ENCODE peak calls at places on chromosomes 4 and X, in nine cellular contexts. Y is amygdala; E is activated naive CD4-positive, alpha-beta T cell; C is CD4-positive, alpha-beta T cell; A is HepG2; Z is tibial nerve; B is pancreas; M is stromal cell of bone marrow; J is MV-4-11. V is an unnamed sample.

GRCh38 chrX:24253469-24253868 is 60.4 kb downstream of the SUPT20HL2 start:
- DNase-seq in C (no peak), B (no peak), M (no peak), E (no peak), A (no peak), Y (no peak), Z (no peak), J (no peak), V (no peak)

GRCh38 chr4:41569957-41570356 is 32.0 kb downstream of the LIMCH1 start:
- DNase-seq in A (no peak), Z (no peak), Y (no peak), J (no peak), M (no peak), B (no peak), E (no peak), C (no peak), V (no peak)

GRCh38 chr4:148056879-148057278 is 325.0 kb downstream of the ARHGAP10 start:
- DNase-seq in Z (peak; percentile 54), B (no peak), M (peak; percentile 21), Y (peak; percentile 41), C (peak; percentile 27), A (no peak), J (peak; percentile 99), E (no peak), V (peak; percentile 49)

GRCh38 chr4:136319789-136320470 is 1212.4 kb downstream of the PCDH18 start:
- DNase-seq in B (no peak), C (no peak), E (no peak), A (peak; percentile 5), M (no peak), Y (no peak), Z (no peak), J (no peak), V (no peak)

GRCh38 chrX:11193035-11193469 is 81.9 kb downstream of the HCCS start:
- DNase-seq in C (no peak), B (no peak), E (no peak), M (peak; percentile 33), Z (no peak), A (no peak), J (no peak), Y (no peak), V (no peak)

GRCh38 chr4:19748911-19749473 is 502.7 kb upstream of the SLIT2 start:
- DNase-seq in M (peak; percentile 26), J (no peak), Y (no peak), C (no peak), Z (peak; percentile 20), E (no peak), B (no peak), A (no peak), V (no peak)

GRCh38 chr4:149183638-149184037 is 632.0 kb downstream of the IQCM start:
- DNase-seq in Z (no peak), Y (no peak), C (no peak), M (no peak), E (no peak), A (no peak), B (no peak), J (no peak), V (no peak)

GRCh38 chr4:182307746-182308145 is 64.5 kb downstream of the TENM3 start:
- DNase-seq in Y (no peak), C (no peak), E (no peak), J (no peak), Z (peak; percentile 47), A (no peak), B (no peak), M (peak; percentile 33), V (no peak)

GRCh38 chr4:140595065-140595464 is 26.3 kb upstream of the UCP1 start:
- DNase-seq in A (peak; percentile 50), Y (no peak), J (no peak), E (no peak), M (no peak), C (no peak), B (no peak), Z (no peak), V (no peak)

GRCh38 chr4:22720091-22720490 is 27.4 kb downstream of the GBA3 start:
- DNase-seq in A (no peak), M (no peak), B (no peak), C (no peak), E (no peak), Y (no peak), J (no peak), Z (no peak), V (no peak)

GRCh38 chr4:1401409-1402020 is 4.7 kb downstream of the NKX1-1 start:
- DNase-seq in A (no peak), J (no peak), E (no peak), C (no peak), M (no peak), B (no peak), Y (no peak), Z (no peak), V (no peak)

V was measured in NK-92 treated with Interleukin-12 subunit alpha and Interleukin-12 subunit beta, amount 100 ng/mL, for 24 hours.